ENCODE peak calls at places on chromosomes 16 and 17, in four cellular contexts. C is right cardiac atrium, U is A549, I is esophagus squamous epithelium. F is an unnamed sample. For H3K9me3, the result is how much of the 10 kb centered on the place peaks cover.

GRCh38 chr16:86626966-86627365 is 48.6 kb downstream of the FOXL1 start:
- DNase-seq in C (no peak), U (no peak), I (no peak), F (no peak)

GRCh38 chr16:11331967-11332366 is 13.3 kb upstream of the RMI2 start:
- DNase-seq in C (no peak), U (no peak), I (no peak), F (no peak)

GRCh38 chr16:88581033-88581432 is 10.8 kb downstream of the ZC3H18 start:
- DNase-seq in C (no peak), U (no peak), I (no peak), F (no peak)

GRCh38 chr16:83574388-83574787 is 233.4 kb upstream of the HSBP1 start:
- DNase-seq in C (no peak), U (no peak), I (no peak), F (no peak)

GRCh38 chr17:78366109-78366848 is 6.4 kb upstream of the SOCS3 start:
- DNase-seq in C (peak), U (no peak), I (no peak), F (no peak)

GRCh38 chr17:33962857-33963655 is 292.0 kb upstream of the CCL2 start:
- DNase-seq in C (no peak), U (no peak), I (no peak), F (no peak)

GRCh38 chr17:37239690-37240344 is 136.0 kb upstream of the C17orf78 start:
- DNase-seq in C (no peak), U (peak), I (no peak), F (no peak)

GRCh38 chr17:48456584-48456983 is 26.6 kb upstream of the SKAP1 start:
- DNase-seq in C (no peak), U (no peak), I (no peak), F (no peak)

GRCh38 chr16:649646-650045 is 481 bp downstream of the WDR90 start:
- DNase-seq in C (no peak), U (no peak), I (no peak), F (no peak)

GRCh38 chr17:16486373-16487250 is 5.4 kb downstream of the LRRC75A start:
- DNase-seq in C (peak), U (no peak), I (no peak), F (peak)

GRCh38 chr17:65260626-65261025 is 123.5 kb downstream of the RGS9 start:
- DNase-seq in C (no peak), U (no peak), I (no peak), F (no peak)

GRCh38 chr16:29009050-29009837 is 24.4 kb downstream of the LAT start:
- DNase-seq in C (no peak), U (no peak), I (no peak), F (no peak)

GRCh38 chr17:12659500-12659899 is 6.2 kb upstream of the MYOCD start:
- DNase-seq in C (no peak), U (no peak), I (no peak), F (no peak)

GRCh38 chr17:5837055-5837491 is 233.1 kb upstream of the WSCD1 start:
- DNase-seq in C (no peak), U (peak), I (no peak), F (no peak)

GRCh38 chr17:43790311-43790940 is 10.2 kb downstream of the CFAP97D1 start:
- DNase-seq in C (no peak), U (no peak), I (no peak), F (no peak)

GRCh38 chr16:49189286-49189685 is 92.4 kb downstream of the CBLN1 start:
- DNase-seq in C (no peak), U (no peak), I (no peak), F (no peak)

GRCh38 chr17:16371742-16372141 is 9.1 kb upstream of the UBB start:
- DNase-seq in C (no peak), U (no peak), I (no peak), F (no peak)

GRCh38 chr17:30323262-30323894 is 10.5 kb downstream of the TMIGD1 start:
- DNase-seq in C (no peak), U (no peak), I (no peak), F (no peak)

GRCh38 chr17:332558-333322 is 19.9 kb downstream of the RPH3AL start:
- DNase-seq in C (peak), U (no peak), I (no peak), F (peak)

GRCh38 chr16:57283214-57283955 is 1.1 kb downstream of the PLLP start:
- DNase-seq in C (no peak), U (no peak), I (no peak), F (no peak)

GRCh38 chr17:48478224-48479013 is 48.4 kb upstream of the SKAP1 start:
- DNase-seq in C (no peak), U (no peak), I (no peak), F (no peak)

DNA sequence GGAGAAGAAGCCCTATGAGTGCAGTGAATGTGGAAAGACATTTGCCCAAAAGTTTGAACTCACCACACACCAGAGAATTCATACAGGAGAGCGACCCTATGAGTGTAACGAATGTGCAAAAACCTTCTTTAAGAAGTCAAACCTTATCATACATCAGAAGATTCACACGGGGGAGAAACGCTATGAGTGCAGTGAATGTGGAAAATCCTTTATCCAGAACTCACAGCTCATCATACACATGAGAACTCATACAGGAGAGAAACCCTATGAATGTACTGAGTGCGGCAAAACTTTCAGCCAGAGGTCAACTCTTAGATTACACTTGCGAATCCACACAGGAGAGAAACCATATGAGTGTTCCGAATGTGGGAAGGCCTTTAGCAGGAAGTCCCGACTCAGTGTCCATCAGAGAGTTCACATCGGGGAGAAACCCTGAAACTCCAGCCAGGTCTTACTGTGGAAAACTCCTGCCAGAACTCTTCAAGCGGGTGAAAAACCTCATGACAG is 21.6 kb downstream of the ZFP1 start:
- DNase-seq in C (no peak), U (no peak), I (no peak), F (no peak)
- H3K9me3 ChIP-seq in C (under half), U (half or more), I (half or more), F (under half)

GRCh38 chr17:76497979-76498885 is 3.0 kb downstream of the RHBDF2 start:
- DNase-seq in C (peak), U (peak), I (no peak), F (peak)
- H3K27ac ChIP-seq in C (peak), U (peak), I (peak), F (peak)

GRCh38 chr16:3377917-3378316 is 22.2 kb downstream of the OR2C1 start:
- DNase-seq in C (no peak), U (no peak), I (no peak), F (no peak)
- H3K9me3 ChIP-seq in C (under half), U (half or more), I (half or more), F (half or more)

DNA sequence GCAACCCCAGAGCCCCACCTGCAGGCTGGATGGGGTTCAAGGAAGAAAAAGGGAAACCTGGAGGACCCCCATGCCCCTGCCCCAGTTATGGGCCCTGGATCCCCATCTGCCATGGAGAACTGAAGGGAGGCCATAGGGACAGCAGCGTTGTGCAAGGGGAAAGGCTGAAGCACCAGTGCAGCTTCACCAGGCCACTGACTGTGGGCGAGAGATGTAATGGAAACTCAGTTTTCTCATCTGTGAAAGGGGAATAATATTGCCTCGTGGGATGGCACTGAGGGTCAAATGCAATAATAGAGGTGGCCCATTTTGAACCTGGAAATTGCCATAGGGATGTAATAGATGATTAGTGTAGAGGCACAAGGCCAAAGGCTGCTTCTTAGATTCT is 9.9 kb upstream of the TSPOAP1 start:
- DNase-seq in C (no peak), U (no peak), I (no peak), F (no peak)
- H3K27ac ChIP-seq in C (peak), U (no peak), I (peak), F (no peak)

DNA sequence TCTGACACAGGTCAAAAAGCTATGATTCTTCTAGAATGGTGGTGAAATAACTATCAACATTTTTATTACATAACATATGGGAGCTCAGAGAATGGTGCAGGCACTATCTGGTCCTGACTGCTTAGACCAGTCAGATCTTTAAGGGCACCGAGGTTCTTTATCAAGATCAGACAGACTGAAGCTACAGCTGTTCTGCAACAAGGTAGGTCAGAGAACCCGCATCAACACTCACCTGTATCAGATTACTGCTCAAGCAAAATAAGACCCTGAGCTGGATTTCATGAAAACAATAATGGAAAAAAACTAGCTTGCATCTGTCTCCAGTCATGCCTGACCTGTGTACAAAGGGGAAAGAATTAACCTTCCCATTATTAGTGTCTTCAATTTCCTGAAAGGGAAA is 160.4 kb downstream of the KCNJ2 start:
- DNase-seq in C (no peak), U (no peak), I (no peak), F (no peak)
- H3K9me3 ChIP-seq in C (under half), U (under half), I (under half), F (under half)

GRCh38 chr16:67741118-67741517 is 22.0 kb upstream of the GFOD2 start:
- DNase-seq in C (no peak), U (no peak), I (no peak), F (no peak)

GRCh38 chr16:67734731-67735201 is 15.7 kb upstream of the GFOD2 start:
- DNase-seq in C (no peak), U (no peak), I (no peak), F (no peak)

GRCh38 chr16:67736858-67737257 is 17.7 kb upstream of the GFOD2 start:
- DNase-seq in C (no peak), U (no peak), I (no peak), F (no peak)

GRCh38 chr16:67740391-67740790 is 21.3 kb upstream of the GFOD2 start:
- DNase-seq in C (no peak), U (no peak), I (no peak), F (no peak)
- H3K27ac ChIP-seq in C (no peak), U (no peak), I (no peak), F (no peak)

GRCh38 chr16:35193956-35194355 is 1734.5 kb downstream of the TP53TG3F start:
- DNase-seq in C (no peak), U (no peak), I (no peak), F (no peak)

GRCh38 chr16:35195173-35195863 is 1735.9 kb downstream of the TP53TG3F start:
- DNase-seq in C (no peak), U (no peak), I (no peak), F (no peak)

GRCh38 chr16:35195864-35196216 is 1736.4 kb downstream of the TP53TG3F start:
- DNase-seq in C (no peak), U (no peak), I (no peak), F (no peak)

GRCh38 chr16:35196313-35196712 is 1736.9 kb downstream of the TP53TG3F start:
- DNase-seq in C (no peak), U (no peak), I (no peak), F (no peak)

DNA sequence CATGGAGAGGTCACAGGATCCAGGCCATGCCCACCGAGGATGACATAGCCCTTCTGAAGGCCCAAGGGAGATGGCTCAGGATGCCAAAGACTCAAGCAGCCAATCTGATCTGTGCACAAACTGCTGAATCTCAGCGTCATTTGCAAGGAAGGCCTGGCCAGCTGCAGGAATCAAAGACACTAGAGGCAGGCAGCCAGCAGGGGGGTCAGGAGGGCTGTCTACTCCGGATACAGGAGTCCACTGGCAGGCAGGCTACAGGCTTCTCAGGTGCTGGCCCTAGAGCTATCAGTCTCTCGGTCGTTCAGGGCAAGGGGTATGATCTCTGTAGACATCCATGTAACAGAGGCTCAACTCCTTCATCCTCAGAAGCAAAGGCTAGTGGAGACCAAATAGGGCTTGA is 1735.3 kb downstream of the TP53TG3F start:
- DNase-seq in C (no peak), U (no peak), I (no peak), F (no peak)
- H3K9me3 ChIP-seq in C (under half), U (under half), I (under half), F (under half)